ENCODE peak calls at places on chromosomes 11 and 22, in six cellular contexts. L, M, J, E, S and B are unnamed samples.

GRCh38 chr11:61345170-61345610 is 12.2 kb downstream of the TKFC start:
- DNase-seq in M (no peak), L (no peak), E (no peak), S (no peak), J (no peak), B (no peak)

GRCh38 chr11:68684385-68685356 is at the start of gene GAL:
- DNase-seq in J (no peak), L (no peak), S (no peak), E (no peak), M (no peak), B (no peak)

GRCh38 chr22:31229402-31230140 is 17.5 kb downstream of the LIMK2 start:
- DNase-seq in L (no peak), E (peak; percentile 85), S (no peak), J (no peak), M (peak; percentile 47), B (no peak)

GRCh38 chr22:43476341-43476740 is 64.5 kb downstream of the MPPED1 start:
- DNase-seq in E (no peak), M (no peak), L (no peak), J (no peak), S (peak; percentile 34), B (no peak)

GRCh38 chr11:91163619-91164451 is 941.0 kb upstream of the CHORDC1 start:
- DNase-seq in E (peak; percentile 10), J (no peak), S (peak; percentile 44), M (no peak), L (no peak), B (no peak)

GRCh38 chr11:103652013-103652412 is 384.4 kb upstream of the DDI1 start:
- DNase-seq in S (no peak), L (no peak), J (no peak), M (no peak), E (no peak), B (no peak)

GRCh38 chr22:23786261-23786710 is 480 bp upstream of the SMARCB1 start:
- DNase-seq in M (no peak), L (no peak), S (no peak), J (no peak), E (no peak), B (no peak)

GRCh38 chr11:267491-267994 is 10.7 kb upstream of the NLRP6 start:
- DNase-seq in J (peak; percentile 53), L (no peak), S (peak; percentile 61), M (peak; percentile 52), E (no peak), B (peak; percentile 74)

GRCh38 chr11:104907521-104908185 is 9.4 kb upstream of the CASP12 start:
- DNase-seq in M (no peak), E (no peak), L (no peak), J (no peak), S (no peak), B (no peak)

GRCh38 chr11:95229199-95230053 is 1.6 kb downstream of the SESN3 start:
- DNase-seq in S (no peak), J (no peak), L (no peak), M (no peak), E (no peak), B (no peak)

GRCh38 chr11:90847268-90847886 is 624.5 kb upstream of the CHORDC1 start:
- DNase-seq in M (no peak), E (no peak), S (no peak), L (no peak), J (no peak), B (no peak)

GRCh38 chr11:6326303-6326702 is 6.0 kb upstream of the CAVIN3 start:
- DNase-seq in L (no peak), J (no peak), S (no peak), E (no peak), M (no peak), B (no peak)

GRCh38 chr11:10038916-10039315 is 255.1 kb downstream of the SBF2 start:
- DNase-seq in E (no peak), M (no peak), J (no peak), S (no peak), L (no peak), B (no peak)

GRCh38 chr11:114317738-114318137 is 21.5 kb downstream of the NNMT start:
- DNase-seq in E (no peak), L (no peak), M (peak; percentile 39), J (no peak), S (peak; percentile 70), B (no peak)

GRCh38 chr11:107711861-107712260 is at the start of gene SLN:
- DNase-seq in M (no peak), L (no peak), S (no peak), E (no peak), J (no peak), B (no peak)

GRCh38 chr22:36741204-36741793 is 34.6 kb downstream of the IFT27 start:
- DNase-seq in E (no peak), J (no peak), M (no peak), S (peak; percentile 36), L (no peak), B (no peak)

GRCh38 chr11:73270089-73270854 is 1.9 kb upstream of the P2RY6 start:
- DNase-seq in M (no peak), J (no peak), S (no peak), E (no peak), L (no peak), B (no peak)

GRCh38 chr22:36881504-36882245 is 20.9 kb downstream of the NCF4 start:
- DNase-seq in J (no peak), L (no peak), M (no peak), E (no peak), S (no peak), B (no peak)

GRCh38 chr11:90204832-90205646 is 17.8 kb downstream of the CHORDC1 start:
- DNase-seq in S (peak; percentile 69), E (peak; percentile 22), L (no peak), J (no peak), M (no peak), B (no peak)

GRCh38 chr11:75174781-75175370 is 24.0 kb downstream of the SLCO2B1 start:
- DNase-seq in M (no peak), E (peak; percentile 74), J (peak; percentile 56), S (no peak), L (no peak), B (no peak)

GRCh38 chr11:19722702-19723101 is 10.1 kb downstream of the NAV2 start:
- DNase-seq in E (no peak), J (no peak), S (no peak), L (no peak), M (no peak), B (no peak)

GRCh38 chr11:19715373-19715772 is 2.7 kb downstream of the NAV2 start:
- DNase-seq in J (no peak), M (no peak), L (no peak), S (peak; percentile 70), E (peak; percentile 18), B (no peak)

GRCh38 chr11:19723572-19724342 is 11.1 kb downstream of the NAV2 start:
- DNase-seq in S (no peak), E (peak; percentile 30), M (no peak), L (no peak), J (no peak), B (no peak)

GRCh38 chr11:19718976-19719375 is 6.3 kb downstream of the NAV2 start:
- DNase-seq in S (no peak), L (no peak), E (no peak), M (no peak), J (no peak), B (no peak)

DNA sequence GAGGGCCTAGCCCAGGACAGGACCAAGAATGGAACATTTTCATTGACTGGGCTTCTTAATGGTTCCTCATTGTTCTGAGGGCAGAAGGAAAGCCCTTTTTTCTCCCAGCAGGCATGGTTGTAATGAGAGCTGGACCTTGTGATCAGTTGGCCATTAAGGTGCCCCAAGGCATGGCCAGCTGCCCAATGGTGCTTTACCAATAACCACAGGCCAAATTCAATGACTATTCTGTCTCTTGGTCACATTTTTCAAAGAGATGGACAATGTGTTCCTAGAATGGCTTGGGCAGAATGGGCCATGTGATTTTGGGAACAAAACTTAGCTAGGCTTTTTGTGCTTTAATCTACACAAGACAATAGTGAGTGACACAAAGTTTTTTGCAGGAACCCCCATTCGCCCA is 7.3 kb downstream of the NAV2 start:
- DNase-seq in L (no peak), J (no peak), E (no peak), M (no peak), S (no peak), B (no peak)
- H3K4me1 ChIP-seq in L (peaks cover 21% of the 10 kb centered on the region), J (peaks cover 91% of the 10 kb centered on the region), E (peaks cover 1% of the 10 kb centered on the region), M (peaks cover 82% of the 10 kb centered on the region), S (peaks cover 31% of the 10 kb centered on the region), B (peaks cover 19% of the 10 kb centered on the region)

DNA sequence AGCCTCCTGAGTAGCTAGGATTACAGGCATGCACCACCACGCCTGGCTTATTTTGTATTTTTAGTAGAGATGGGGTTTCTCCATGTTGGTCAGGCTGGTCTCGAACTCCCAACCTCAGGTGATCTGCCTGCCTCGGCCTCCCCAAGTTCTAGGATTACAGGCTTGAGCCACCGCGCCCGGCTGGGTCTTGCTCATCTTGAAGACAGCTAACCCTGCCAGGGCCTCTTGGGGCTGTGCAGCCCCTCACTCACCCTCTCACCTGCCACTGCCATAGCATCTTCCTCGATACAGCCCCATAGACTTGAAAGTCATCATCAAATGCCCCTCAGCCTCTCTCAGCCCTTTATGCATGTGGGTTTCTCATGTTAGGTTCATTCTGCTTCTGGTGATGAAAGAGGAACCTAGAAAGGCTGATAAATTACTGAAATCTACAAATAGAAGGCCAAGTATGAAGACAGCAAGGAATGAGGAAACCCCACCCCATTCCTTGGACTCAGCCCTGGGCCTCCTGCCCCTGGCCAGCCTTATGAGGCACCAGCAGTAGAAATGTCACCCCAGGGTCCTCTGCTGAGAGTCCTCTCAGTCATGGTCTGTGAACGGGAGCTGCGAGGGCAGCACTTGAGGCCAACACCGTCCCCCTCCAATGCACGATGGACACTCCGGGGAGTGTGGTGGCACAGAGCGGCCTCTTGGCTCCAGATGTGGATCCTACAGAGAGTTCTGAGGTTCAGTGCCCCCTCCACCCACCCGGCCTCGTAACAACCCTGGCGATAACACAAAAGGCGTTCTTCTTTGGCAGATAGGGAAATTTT is 24.8 kb downstream of the SCGB1A1 start:
- DNase-seq in E (peak; percentile 38), M (peak; percentile 31), L (no peak), S (no peak), J (peak; percentile 57), B (no peak)
- H3K4me3 ChIP-seq in E (no peak overlapping the region), M (peak overlapping the region; percentile 61), L (peak overlapping the region; percentile 42), S (no peak overlapping the region), J (peak overlapping the region; percentile 42), B (no peak overlapping the region)

GRCh38 chr11:118321386-118322082 is 17.0 kb downstream of the CD3E start:
- DNase-seq in M (no peak), S (no peak), E (no peak), J (no peak), L (no peak), B (no peak)
- H3K27ac ChIP-seq in M (no peak overlapping the region), S (no peak overlapping the region), E (no peak overlapping the region), J (no peak overlapping the region), L (no peak overlapping the region), B (no peak overlapping the region)

DNA sequence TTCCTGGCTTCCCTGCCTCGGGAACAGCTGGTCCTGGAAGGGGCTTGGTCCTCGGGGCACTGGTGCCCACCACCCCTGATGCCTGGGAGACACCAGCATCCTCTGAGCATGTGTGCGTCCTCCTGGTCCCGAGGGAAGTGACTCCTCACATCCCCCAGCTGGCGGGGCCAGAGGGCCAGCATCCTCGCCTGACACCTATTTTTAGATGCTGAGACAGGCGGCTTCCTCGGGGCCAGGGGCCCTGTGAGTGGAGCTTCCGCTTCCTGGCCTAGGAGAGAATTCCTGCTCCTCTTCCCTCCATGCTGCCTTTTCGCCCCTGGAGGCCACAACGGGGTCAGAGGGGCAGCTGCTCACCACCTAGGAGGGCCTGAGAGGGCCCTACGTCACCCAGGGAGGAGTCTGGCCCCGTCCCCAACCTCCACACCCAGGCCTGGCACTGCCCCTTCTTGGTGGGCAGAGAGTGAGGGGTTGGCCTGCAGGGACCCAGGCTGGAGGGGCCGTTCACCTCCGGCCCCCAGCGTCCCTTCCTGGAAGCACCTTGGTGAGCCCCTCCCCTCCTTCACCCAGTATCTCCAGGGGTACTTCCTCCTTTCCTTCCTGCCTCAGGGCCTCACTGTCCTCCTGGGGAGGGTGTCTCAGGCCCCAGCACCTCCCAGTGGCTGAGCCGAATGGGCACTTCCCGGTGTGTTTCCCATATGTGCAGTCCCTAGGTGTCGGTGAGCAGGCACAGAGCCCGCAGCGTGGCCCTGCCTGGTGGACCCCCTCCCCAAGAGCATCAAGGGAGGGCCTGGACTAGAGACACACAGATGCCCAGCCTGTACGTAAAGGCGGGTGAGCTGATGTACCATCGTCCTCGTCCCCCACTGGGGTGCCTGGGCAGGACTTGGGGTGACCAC is 6.1 kb downstream of the CD81 start:
- DNase-seq in L (no peak), J (no peak), E (peak; percentile 56), M (peak; percentile 80), S (no peak), B (no peak)
- H3K4me1 ChIP-seq in L (peaks cover 94% of the 10 kb centered on the region), J (peaks cover 95% of the 10 kb centered on the region), E (peaks cover 91% of the 10 kb centered on the region), M (peaks cover 98% of the 10 kb centered on the region), S (peaks cover 44% of the 10 kb centered on the region), B (peaks cover 21% of the 10 kb centered on the region)